ENCODE peak calls at places on chromosome 6, in ten cellular contexts. X, B, W, K, P, Z, M, D, E and A are unnamed samples.

GRCh38 chr6:130843575-130844320 is 16.5 kb downstream of the SMLR1 start:
- DNase-seq in X (no peak), B (peak; percentile 22), W (peak; percentile 0), K (no peak), P (peak; percentile 19), Z (no peak), M (peak; percentile 20), D (no peak), E (no peak), A (no peak)

GRCh38 chr6:39819676-39820075 is 27.5 kb downstream of the DAAM2 start:
- DNase-seq in X (no peak), B (no peak), W (no peak), K (no peak), P (no peak), Z (no peak), M (no peak), D (no peak), E (no peak), A (no peak)

GRCh38 chr6:137001287-137001976 is 43.3 kb downstream of the IL20RA start:
- DNase-seq in X (no peak), B (peak; percentile 12), W (no peak), K (no peak), P (no peak), Z (no peak), M (no peak), D (no peak), E (no peak), A (no peak)

GRCh38 chr6:118280210-118280609 is 267.9 kb upstream of the PLN start:
- DNase-seq in X (no peak), B (no peak), W (no peak), K (no peak), P (no peak), Z (no peak), M (no peak), D (no peak), E (no peak), A (no peak)

GRCh38 chr6:4459032-4459431 is 317.2 kb upstream of the CDYL start:
- DNase-seq in X (no peak), B (no peak), W (no peak), K (no peak), P (peak; percentile 59), Z (no peak), M (peak; percentile 31), D (no peak), E (no peak), A (no peak)

GRCh38 chr6:50589751-50590470 is 123.4 kb upstream of the TFAP2D start:
- DNase-seq in X (no peak), B (no peak), W (no peak), K (no peak), P (no peak), Z (no peak), M (no peak), D (no peak), E (no peak), A (no peak)

GRCh38 chr6:142303191-142303564 is 1.4 kb downstream of the ADGRG6 start:
- DNase-seq in X (no peak), B (no peak), W (no peak), K (no peak), P (no peak), Z (no peak), M (no peak), D (no peak), E (no peak), A (no peak)

GRCh38 chr6:31940256-31940664 is 5.6 kb upstream of the CFB start:
- DNase-seq in X (no peak), B (no peak), W (no peak), K (no peak), P (no peak), Z (no peak), M (no peak), D (no peak), E (no peak), A (no peak)

GRCh38 chr6:351011-351866 is 40.3 kb upstream of the IRF4 start:
- DNase-seq in X (no peak), B (no peak), W (no peak), K (no peak), P (no peak), Z (no peak), M (no peak), D (no peak), E (no peak), A (no peak)

GRCh38 chr6:36633915-36634314 is 39.8 kb downstream of the SRSF3 start:
- DNase-seq in X (peak; percentile 47), B (peak; percentile 33), W (no peak), K (no peak), P (no peak), Z (no peak), M (peak; percentile 39), D (no peak), E (no peak), A (no peak)

GRCh38 chr6:37233541-37233940 is 24.0 kb upstream of the TBC1D22B start:
- DNase-seq in X (no peak), B (no peak), W (no peak), K (no peak), P (no peak), Z (no peak), M (no peak), D (no peak), E (no peak), A (no peak)

GRCh38 chr6:106163966-106164877 is 78.1 kb downstream of the PRDM1 start:
- DNase-seq in X (no peak), B (no peak), W (no peak), K (no peak), P (peak; percentile 79), Z (peak; percentile 25), M (peak; percentile 87), D (no peak), E (no peak), A (peak; percentile 57)

GRCh38 chr6:140464720-140465119 is 1090.3 kb upstream of the CITED2 start:
- DNase-seq in X (no peak), B (no peak), W (no peak), K (no peak), P (no peak), Z (no peak), M (no peak), D (no peak), E (no peak), A (no peak)

GRCh38 chr6:114084327-114084890 is 113.5 kb upstream of the HDAC2 start:
- DNase-seq in X (no peak), B (no peak), W (no peak), K (no peak), P (peak; percentile 40), Z (no peak), M (no peak), D (no peak), E (no peak), A (no peak)